ENCODE peak calls at places on chromosomes 7 and 10, in four cellular contexts. One of them, this sample, is unnamed.
A peak's percentile ranks its signal among the peaks of the same experiment; 100 is the strongest.

GRCh38 chr7:28729276-28729675 is 228.9 kb downstream of the TRIL start:
- DNase-seq in GM06990: no peak
- DNase-seq in mesendoderm: no peak
- DNase-seq in HCT116: no peak
- DNase-seq in this sample: no peak

GRCh38 chr10:71747808-71748523 is 25.4 kb downstream of the VSIR start:
- DNase-seq in mesendoderm: no peak
- DNase-seq in GM06990: peak; percentile 68
- DNase-seq in HCT116: no peak
- DNase-seq in this sample: no peak

GRCh38 chr7:116463956-116464355 is 35.6 kb upstream of the CAV2 start:
- DNase-seq in GM06990: no peak
- DNase-seq in HCT116: no peak
- DNase-seq in mesendoderm: no peak
- DNase-seq in this sample: no peak

GRCh38 chr10:77436257-77436780 is 201.3 kb downstream of the KCNMA1 start:
- DNase-seq in GM06990: no peak
- DNase-seq in HCT116: no peak
- DNase-seq in mesendoderm: no peak
- DNase-seq in this sample: no peak

GRCh38 chr10:3907514-3907913 is 122.5 kb upstream of the KLF6 start:
- DNase-seq in mesendoderm: no peak
- DNase-seq in GM06990: no peak
- DNase-seq in HCT116: no peak
- DNase-seq in this sample: no peak

GRCh38 chr10:15439381-15439837 is 68.3 kb upstream of the FAM171A1 start:
- DNase-seq in GM06990: no peak
- DNase-seq in mesendoderm: peak; percentile 71
- DNase-seq in HCT116: no peak
- DNase-seq in this sample: no peak

GRCh38 chr10:35464805-35465456 is 128.6 kb downstream of the CCNY start:
- DNase-seq in mesendoderm: no peak
- DNase-seq in GM06990: no peak
- DNase-seq in HCT116: no peak
- DNase-seq in this sample: no peak

GRCh38 chr10:93854985-93855384 is 38.8 kb upstream of the SLC35G1 start:
- DNase-seq in HCT116: no peak
- DNase-seq in mesendoderm: no peak
- DNase-seq in GM06990: no peak
- DNase-seq in this sample: no peak

GRCh38 chr10:47264797-47265281 is 35.2 kb upstream of the GDF10 start:
- DNase-seq in mesendoderm: peak; percentile 14
- DNase-seq in HCT116: no peak
- DNase-seq in GM06990: no peak
- DNase-seq in this sample: no peak

GRCh38 chr7:133315332-133316040 is 62.6 kb downstream of the EXOC4 start:
- DNase-seq in mesendoderm: no peak
- DNase-seq in GM06990: no peak
- DNase-seq in HCT116: no peak
- DNase-seq in this sample: no peak

GRCh38 chr7:115038158-115038557 is 116.3 kb downstream of the MDFIC start:
- DNase-seq in HCT116: no peak
- DNase-seq in mesendoderm: peak; percentile 6
- DNase-seq in GM06990: no peak
- DNase-seq in this sample: no peak

GRCh38 chr7:41918597-41918996 is 215.7 kb upstream of the INHBA start:
- DNase-seq in GM06990: no peak
- DNase-seq in mesendoderm: no peak
- DNase-seq in HCT116: no peak
- DNase-seq in this sample: no peak

DNA sequence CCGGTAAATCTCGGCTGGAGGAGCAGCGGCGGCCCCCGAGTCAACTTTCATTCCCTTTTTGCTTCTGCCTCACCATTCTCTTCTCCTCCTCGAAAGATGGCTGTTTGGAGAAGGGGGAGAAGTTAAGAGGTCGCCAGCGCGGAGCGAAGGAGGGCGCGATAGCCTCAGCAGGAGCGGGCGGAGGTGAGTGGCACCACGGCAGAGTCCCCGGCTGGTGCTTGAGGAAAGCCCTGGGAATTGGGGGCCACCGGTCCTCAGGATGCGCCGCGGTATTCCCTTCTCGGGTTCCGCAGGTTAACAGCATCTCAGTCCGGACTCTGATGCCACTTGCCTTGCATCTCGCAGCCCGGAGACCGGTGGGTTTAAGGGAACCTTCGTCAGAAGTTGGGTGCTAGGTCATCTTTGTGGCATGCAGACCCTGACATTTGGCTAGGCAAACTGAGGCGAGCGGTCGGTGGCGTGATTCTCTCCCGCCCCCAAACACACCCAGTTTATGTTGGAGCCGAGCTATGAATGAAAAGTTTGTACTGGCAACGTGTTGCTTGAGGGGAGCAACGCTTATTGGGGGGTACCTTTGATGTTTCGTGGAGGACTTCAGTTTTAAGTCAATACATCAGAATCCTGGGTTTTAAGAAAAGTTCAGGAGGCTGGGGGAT is 59.5 kb upstream of the PRPS1L1 start:
- DNase-seq in HCT116: no peak
- DNase-seq in mesendoderm: peak; percentile 42
- DNase-seq in GM06990: no peak
- DNase-seq in this sample: no peak
- H3K4me3 ChIP-seq in HCT116: peak overlapping the region; percentile 65
- H3K4me3 ChIP-seq in mesendoderm: no peak overlapping the region
- H3K4me3 ChIP-seq in GM06990: peak overlapping the region; percentile 13
- H3K4me3 ChIP-seq in this sample: peak overlapping the region; percentile 31

DNA sequence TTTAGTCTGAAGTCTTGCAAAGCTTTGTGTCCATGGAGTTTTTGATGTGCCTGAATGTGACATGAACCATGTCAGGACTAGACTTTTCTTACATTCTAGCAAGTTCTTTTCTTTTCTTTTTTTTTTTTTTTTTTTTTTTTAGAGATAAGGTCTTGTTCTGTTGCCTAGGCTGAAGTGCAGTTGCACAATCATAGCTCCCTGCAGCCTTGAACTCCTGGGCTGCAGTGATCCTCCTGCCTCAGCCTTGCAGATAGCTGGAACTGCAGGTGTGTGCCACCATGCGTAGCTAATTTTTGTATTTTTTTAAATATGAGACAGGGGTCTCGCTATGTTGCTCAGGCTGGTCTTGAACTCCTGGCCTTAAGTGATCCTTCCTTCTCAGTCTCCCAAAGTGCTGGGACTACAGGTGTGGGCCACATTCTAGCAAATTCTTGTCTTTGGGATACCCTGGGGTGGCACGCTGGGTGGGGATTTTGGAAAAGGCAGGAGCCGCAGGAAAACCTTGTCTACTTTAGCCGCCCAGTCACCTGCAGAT is 152.8 kb downstream of the SVIL start:
- DNase-seq in mesendoderm: no peak
- DNase-seq in GM06990: no peak
- DNase-seq in HCT116: no peak
- DNase-seq in this sample: no peak
- H3K4me3 ChIP-seq in mesendoderm: no peak overlapping the region
- H3K4me3 ChIP-seq in GM06990: no peak overlapping the region
- H3K4me3 ChIP-seq in HCT116: no peak overlapping the region
- H3K4me3 ChIP-seq in this sample: no peak overlapping the region

GRCh38 chr7:43905954-43906326 is 456 bp downstream of the URGCP start:
- DNase-seq in mesendoderm: peak; percentile 64
- DNase-seq in HCT116: no peak
- DNase-seq in GM06990: peak; percentile 40
- DNase-seq in this sample: no peak

GRCh38 chr7:43902542-43903054 is 3.8 kb downstream of the URGCP start:
- DNase-seq in GM06990: no peak
- DNase-seq in mesendoderm: no peak
- DNase-seq in HCT116: no peak
- DNase-seq in this sample: no peak

GRCh38 chr7:43906327-43907010 is at the start of gene URGCP:
- DNase-seq in GM06990: peak; percentile 68
- DNase-seq in HCT116: no peak
- DNase-seq in mesendoderm: peak; percentile 35
- DNase-seq in this sample: no peak

GRCh38 chr7:43905209-43905946 is 1.0 kb downstream of the URGCP start:
- DNase-seq in GM06990: no peak
- DNase-seq in mesendoderm: peak; percentile 56
- DNase-seq in HCT116: peak; percentile 13
- DNase-seq in this sample: no peak

GRCh38 chr7:43904533-43905208 is 1.7 kb downstream of the URGCP start:
- DNase-seq in mesendoderm: no peak
- DNase-seq in HCT116: no peak
- DNase-seq in GM06990: no peak
- DNase-seq in this sample: no peak
- H3K4me3 ChIP-seq in mesendoderm: no peak overlapping the region
- H3K4me3 ChIP-seq in HCT116: peak overlapping the region; percentile 75
- H3K4me3 ChIP-seq in GM06990: no peak overlapping the region
- H3K4me3 ChIP-seq in this sample: peak overlapping the region; percentile 85

DNA sequence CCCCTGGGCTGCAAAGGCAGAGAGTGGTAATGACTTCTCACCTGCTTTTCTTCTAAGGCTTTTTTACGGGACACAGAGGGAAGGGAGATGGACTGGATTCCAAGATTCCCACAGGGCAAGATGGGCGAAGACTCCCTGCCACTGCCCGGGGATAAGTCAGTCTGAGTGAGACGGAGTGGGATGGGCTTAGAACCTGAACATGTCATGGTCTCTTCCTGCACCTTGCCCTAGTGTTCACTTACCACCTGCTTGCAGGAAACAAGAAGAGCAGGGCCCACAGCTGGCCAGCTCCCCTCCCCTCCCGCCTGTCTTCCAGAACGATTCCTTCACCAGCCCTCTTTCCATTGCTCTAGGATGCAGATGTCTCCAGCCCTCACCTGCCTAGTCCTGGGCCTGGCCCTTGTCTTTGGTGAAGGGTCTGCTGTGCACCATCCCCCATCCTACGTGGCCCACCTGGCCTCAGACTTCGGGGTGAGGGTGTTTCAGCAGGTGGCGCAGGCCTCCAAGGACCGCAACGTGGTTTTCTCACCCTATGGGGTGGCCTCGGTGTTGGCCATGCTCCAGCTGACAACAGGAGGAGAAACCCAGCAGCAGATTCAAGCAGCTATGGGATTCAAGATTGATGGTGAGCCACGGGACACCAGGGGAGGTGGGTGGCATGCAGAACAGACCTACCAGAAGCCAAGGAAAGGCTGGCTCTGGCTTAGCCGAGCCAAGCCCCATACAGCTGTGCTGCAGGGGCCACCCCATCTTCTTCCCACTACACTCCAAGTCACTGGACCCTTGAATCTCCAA is 1.3 kb downstream of the SERPINE1 start:
- DNase-seq in mesendoderm: no peak
- DNase-seq in HCT116: no peak
- DNase-seq in GM06990: no peak
- DNase-seq in this sample: no peak
- H3K4me3 ChIP-seq in mesendoderm: no peak overlapping the region
- H3K4me3 ChIP-seq in HCT116: peak overlapping the region; percentile 50
- H3K4me3 ChIP-seq in GM06990: no peak overlapping the region
- H3K4me3 ChIP-seq in this sample: peak overlapping the region; percentile 78

This sample was measured in keratinocyte.